ENCODE peak calls at places on chromosome 16, in five cellular contexts. C is gastrocnemius medialis; P is psoas muscle; Z is CD4-positive, alpha-beta memory T cell; D is kidney. W is an unnamed sample. For H3K9me3, the result is how much of the 10 kb centered on the place peaks cover.

GRCh38 chr16:23171234-23171948 is 11.2 kb upstream of the SCNN1G start:
- DNase-seq in D (no peak), P (no peak), C (no peak), Z (no peak), W (no peak)

GRCh38 chr16:3938843-3939624 is 58.5 kb upstream of the CREBBP start:
- DNase-seq in Z (peak), C (no peak), D (no peak), P (peak), W (peak)

GRCh38 chr16:83969771-83970429 is 1.9 kb downstream of the NECAB2 start:
- DNase-seq in Z (no peak), P (no peak), D (peak), C (peak), W (no peak)

GRCh38 chr16:21166561-21166961 is 8.1 kb downstream of the LDAF1 start:
- DNase-seq in Z (no peak), C (no peak), P (no peak), D (no peak), W (no peak)

GRCh38 chr16:12141073-12141472 is 164.5 kb downstream of the SNX29 start:
- DNase-seq in P (no peak), Z (no peak), D (no peak), C (no peak), W (no peak)

GRCh38 chr16:85565796-85566501 is 47.2 kb upstream of the GSE1 start:
- DNase-seq in C (no peak), P (no peak), D (no peak), Z (no peak), W (no peak)

GRCh38 chr16:61665512-61665911 is 370.7 kb downstream of the CDH8 start:
- DNase-seq in P (no peak), Z (no peak), D (no peak), C (no peak), W (no peak)

GRCh38 chr16:20675488-20676267 is 21.8 kb downstream of the ACSM1 start:
- DNase-seq in P (no peak), C (no peak), D (no peak), Z (peak), W (peak)

GRCh38 chr16:69830534-69831211 is 68.5 kb downstream of the WWP2 start:
- DNase-seq in P (no peak), Z (no peak), D (no peak), C (no peak), W (no peak)

GRCh38 chr16:2149630-2150417 is 1.4 kb downstream of the RAB26 start:
- DNase-seq in P (no peak), C (no peak), D (peak), Z (no peak), W (no peak)

GRCh38 chr16:30951193-30951592 is 2.3 kb downstream of the ORAI3 start:
- DNase-seq in P (no peak), C (no peak), Z (no peak), D (no peak), W (no peak)

GRCh38 chr16:35748621-35749252 is 2289.3 kb downstream of the TP53TG3F start:
- DNase-seq in Z (no peak), P (no peak), D (no peak), C (no peak), W (no peak)

GRCh38 chr16:35749253-35750141 is 2290.1 kb downstream of the TP53TG3F start:
- DNase-seq in Z (no peak), C (no peak), D (peak), P (no peak), W (no peak)

GRCh38 chr16:35750701-35751104 is 2291.3 kb downstream of the TP53TG3F start:
- DNase-seq in C (no peak), P (peak), Z (no peak), D (no peak), W (no peak)

GRCh38 chr16:35751191-35751941 is 2292.0 kb downstream of the TP53TG3F start:
- DNase-seq in Z (no peak), P (no peak), D (peak), C (no peak), W (no peak)

DNA sequence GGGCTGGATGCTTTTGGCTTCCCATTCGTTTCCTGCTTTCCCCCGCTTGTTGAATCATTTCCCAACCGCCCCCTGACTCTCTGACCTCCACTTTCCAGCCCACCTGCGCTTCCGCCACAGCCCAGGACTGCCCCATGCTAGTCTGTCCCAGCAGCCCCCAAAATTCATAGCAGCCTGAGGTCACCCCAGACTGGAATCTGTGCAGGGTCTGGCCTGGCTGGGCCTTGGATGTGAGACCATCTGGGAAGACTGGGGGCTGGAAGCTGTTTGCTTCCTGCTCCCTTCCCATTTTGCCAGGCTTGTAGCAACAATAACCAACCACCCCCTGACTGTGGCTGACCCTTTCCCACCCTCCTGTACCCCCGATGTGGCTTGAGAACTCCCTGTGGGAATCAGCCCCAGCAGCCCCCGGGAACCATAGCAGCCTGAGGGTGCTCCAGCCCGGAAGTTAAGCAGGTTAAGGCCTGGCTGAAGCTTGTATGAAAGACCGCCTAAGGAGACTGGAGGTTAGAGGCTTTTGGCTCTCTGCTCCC is 2290.8 kb downstream of the TP53TG3F start:
- DNase-seq in C (no peak), D (no peak), Z (no peak), P (no peak), W (no peak)
- H3K9me3 ChIP-seq in C (under half), D (under half), Z (under half), P (under half), W (under half)

DNA sequence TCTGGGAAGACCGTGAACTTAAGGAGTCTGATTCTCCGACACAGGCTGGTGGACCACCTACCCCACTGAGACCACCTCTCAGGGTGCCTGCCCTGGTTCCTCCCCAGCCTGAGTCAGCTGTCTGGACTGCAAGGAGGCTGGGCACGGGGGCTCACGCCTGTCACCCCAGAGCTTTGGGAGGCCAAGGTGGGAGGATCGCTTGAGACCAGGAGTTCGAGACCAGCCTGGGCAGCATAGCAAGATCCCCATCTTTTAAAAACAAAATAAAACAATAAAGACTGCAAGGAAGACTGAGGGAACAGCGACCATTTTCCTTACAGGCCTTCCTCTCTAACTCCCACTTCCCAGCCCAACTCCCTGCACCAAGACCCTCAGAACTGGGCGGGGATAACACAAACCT is 4.2 kb downstream of the APOBR start:
- DNase-seq in D (no peak), C (no peak), Z (no peak), P (no peak), W (no peak)
- H3K9me3 ChIP-seq in D (under half), C (under half), Z (under half), P (under half), W (under half)

GRCh38 chr16:15981382-15981781 is 32.0 kb downstream of the ABCC1 start:
- DNase-seq in P (peak), D (no peak), C (no peak), Z (no peak), W (no peak)
- H3K9me3 ChIP-seq in P (under half), D (under half), C (under half), Z (under half), W (under half)

GRCh38 chr16:35745191-35745590 is 2285.8 kb downstream of the TP53TG3F start:
- DNase-seq in D (no peak), P (no peak), Z (no peak), C (no peak), W (no peak)

GRCh38 chr16:35746281-35746962 is 2287.0 kb downstream of the TP53TG3F start:
- DNase-seq in P (no peak), C (no peak), Z (no peak), D (no peak), W (no peak)

GRCh38 chr16:35746963-35747657 is 2287.7 kb downstream of the TP53TG3F start:
- DNase-seq in P (no peak), Z (no peak), C (no peak), D (no peak), W (no peak)

GRCh38 chr16:35745821-35746248 is 2286.4 kb downstream of the TP53TG3F start:
- DNase-seq in C (no peak), P (no peak), D (peak), Z (no peak), W (no peak)

DNA sequence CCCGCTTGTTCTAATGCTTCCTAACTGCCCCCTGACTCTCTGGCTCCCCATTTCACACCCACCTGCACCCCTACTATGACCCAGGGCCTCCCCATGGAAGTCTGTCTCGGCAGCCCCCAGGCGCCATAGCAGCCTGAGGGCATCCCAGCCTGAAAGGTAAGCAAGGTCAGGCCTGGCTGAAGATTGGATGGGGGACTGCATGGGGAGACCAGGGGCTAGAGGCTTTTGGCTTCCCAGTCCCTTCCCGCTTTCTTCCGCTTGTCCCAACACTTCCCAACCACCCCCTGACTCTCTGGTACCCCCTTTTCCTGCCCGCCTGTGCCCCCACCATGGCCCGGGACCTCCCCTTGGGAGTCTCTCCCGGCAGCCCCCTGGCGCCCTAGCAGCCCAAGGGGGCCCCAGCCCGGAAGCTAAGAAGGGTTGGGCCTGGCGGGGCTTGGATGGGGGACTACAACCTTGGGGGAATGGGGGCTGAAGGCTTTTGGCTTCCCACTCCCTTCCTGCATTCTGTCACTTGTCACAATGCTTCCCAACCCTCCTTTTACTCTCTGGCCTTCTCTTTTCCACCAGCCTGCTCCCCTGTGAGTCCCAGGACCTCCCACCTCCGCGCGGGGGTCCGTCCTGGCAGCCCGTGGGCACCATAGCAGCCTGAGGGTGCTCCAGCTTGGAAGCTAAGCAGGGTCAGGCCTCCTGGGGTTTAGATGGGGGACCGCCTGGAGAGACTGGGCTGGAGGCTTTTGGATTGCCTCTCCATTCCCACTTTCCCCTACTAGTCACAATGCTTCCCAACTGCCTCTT is 2288.4 kb downstream of the TP53TG3F start:
- DNase-seq in D (no peak), P (no peak), C (no peak), Z (no peak), W (no peak)
- H3K9me3 ChIP-seq in D (under half), P (under half), C (under half), Z (under half), W (under half)

GRCh38 chr16:10402975-10403374 is 17.1 kb downstream of the ATF7IP2 start:
- DNase-seq in D (no peak), P (no peak), C (no peak), Z (no peak), W (no peak)
- H3K9me3 ChIP-seq in D (under half), P (under half), C (under half), Z (under half), W (under half)

GRCh38 chr16:56382459-56382858 is 42.9 kb downstream of the AMFR start:
- DNase-seq in Z (no peak), D (no peak), P (no peak), C (no peak), W (no peak)
- H3K9me3 ChIP-seq in Z (under half), D (under half), P (under half), C (under half), W (under half)

DNA sequence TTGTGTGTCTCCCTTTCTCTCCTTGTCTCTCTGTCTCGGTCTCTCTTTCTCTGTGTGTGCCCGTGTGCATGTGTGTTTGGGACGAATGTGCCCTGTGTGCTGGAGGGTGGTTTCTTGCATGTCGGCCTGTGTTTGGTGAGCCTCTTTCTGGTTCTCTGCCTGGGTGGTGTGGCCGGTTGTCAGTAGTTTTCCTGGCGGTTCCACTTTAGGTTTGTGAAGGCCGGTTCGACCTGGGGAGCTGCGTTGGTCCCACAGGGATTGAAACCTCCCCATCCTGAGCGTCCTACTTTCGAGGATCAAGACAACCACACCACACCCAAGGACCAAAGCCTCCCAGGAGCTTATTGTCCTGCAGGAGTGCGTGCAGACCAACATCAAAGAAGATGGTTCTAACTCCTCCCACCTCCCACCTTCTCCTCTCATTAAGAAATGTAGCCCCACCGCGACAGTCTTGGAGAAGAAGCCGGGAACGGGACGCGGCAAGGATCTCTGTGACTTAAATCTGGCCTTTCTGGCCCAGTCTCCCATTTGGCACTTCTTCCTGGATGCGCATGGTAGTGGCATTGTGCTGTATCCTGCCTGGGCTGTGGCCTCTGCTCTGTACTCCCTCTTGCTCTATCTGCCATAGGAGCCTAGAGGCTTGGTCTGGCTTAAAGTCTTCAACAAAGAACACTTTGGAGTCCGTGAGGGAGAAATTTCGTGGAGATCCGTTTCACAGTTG is 1685.0 kb downstream of the TP53TG3F start:
- DNase-seq in P (no peak), C (no peak), D (no peak), Z (no peak), W (no peak)
- H3K9me3 ChIP-seq in P (under half), C (under half), D (under half), Z (under half), W (under half)

DNA sequence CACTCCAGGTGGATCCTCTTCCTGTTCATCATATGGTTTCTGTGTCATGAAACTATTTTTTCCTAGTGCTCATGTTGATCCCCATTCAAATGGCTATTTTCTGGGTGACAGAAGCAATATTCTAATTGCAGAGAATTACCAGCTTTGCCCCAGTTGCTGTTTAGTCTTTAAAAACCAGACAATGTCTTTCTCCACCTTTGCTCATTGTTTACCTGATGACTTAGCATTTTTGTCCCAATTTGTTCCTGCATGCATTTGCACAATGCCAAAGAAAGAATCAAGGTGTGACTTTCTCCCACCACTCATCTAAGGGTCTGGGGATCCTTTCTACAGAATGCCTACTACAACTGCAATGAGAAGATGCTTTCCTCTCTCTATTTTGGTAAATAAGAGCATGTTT is 439.9 kb upstream of the MAF start:
- DNase-seq in P (no peak), Z (no peak), D (no peak), C (no peak), W (no peak)
- H3K9me3 ChIP-seq in P (under half), Z (under half), D (under half), C (under half), W (under half)

W was measured in ovary.